ENCODE peak calls at places on chromosomes 12 and 14, in four cellular contexts. One of them, this sample, is unnamed.

GRCh38 chr14:91545946-91546716 is 36.0 kb upstream of the PPP4R3A start:
- DNase-seq in AML-193: no peak
- DNase-seq in activated T-cell treated with anti-CD3 and anti-CD28 coated beads, Interleukin-2, amount 50 U/mL, for 1 hour: no peak
- DNase-seq in iPS-NIHi11: no peak
- DNase-seq in this sample: no peak

GRCh38 chr14:103995876-103996275 is 53.5 kb upstream of the RD3L start:
- DNase-seq in iPS-NIHi11: no peak
- DNase-seq in activated T-cell treated with anti-CD3 and anti-CD28 coated beads, Interleukin-2, amount 50 U/mL, for 1 hour: no peak
- DNase-seq in AML-193: no peak
- DNase-seq in this sample: no peak

GRCh38 chr14:88198441-88198840 is 124.6 kb downstream of the KCNK10 start:
- DNase-seq in activated T-cell treated with anti-CD3 and anti-CD28 coated beads, Interleukin-2, amount 50 U/mL, for 1 hour: no peak
- DNase-seq in AML-193: no peak
- DNase-seq in iPS-NIHi11: no peak
- DNase-seq in this sample: no peak

GRCh38 chr12:12901158-12901791 is 9.9 kb downstream of the GPRC5A start:
- DNase-seq in activated T-cell treated with anti-CD3 and anti-CD28 coated beads, Interleukin-2, amount 50 U/mL, for 1 hour: no peak
- DNase-seq in iPS-NIHi11: no peak
- DNase-seq in AML-193: no peak
- DNase-seq in this sample: no peak

GRCh38 chr12:54021432-54022013 is 6.7 kb upstream of the HOXC6 start:
- DNase-seq in iPS-NIHi11: no peak
- DNase-seq in AML-193: no peak
- DNase-seq in activated T-cell treated with anti-CD3 and anti-CD28 coated beads, Interleukin-2, amount 50 U/mL, for 1 hour: no peak
- DNase-seq in this sample: peak

GRCh38 chr12:114744696-114745095 is 60.7 kb upstream of the TBX3 start:
- DNase-seq in activated T-cell treated with anti-CD3 and anti-CD28 coated beads, Interleukin-2, amount 50 U/mL, for 1 hour: no peak
- DNase-seq in iPS-NIHi11: no peak
- DNase-seq in AML-193: no peak
- DNase-seq in this sample: no peak

GRCh38 chr14:61335049-61335448 is 13.7 kb downstream of the PRKCH start:
- DNase-seq in iPS-NIHi11: no peak
- DNase-seq in AML-193: no peak
- DNase-seq in activated T-cell treated with anti-CD3 and anti-CD28 coated beads, Interleukin-2, amount 50 U/mL, for 1 hour: no peak
- DNase-seq in this sample: no peak

GRCh38 chr12:15752780-15753179 is 36.4 kb downstream of the EPS8 start:
- DNase-seq in iPS-NIHi11: no peak
- DNase-seq in activated T-cell treated with anti-CD3 and anti-CD28 coated beads, Interleukin-2, amount 50 U/mL, for 1 hour: no peak
- DNase-seq in AML-193: no peak
- DNase-seq in this sample: no peak

GRCh38 chr12:124523071-124523470 is 44.3 kb downstream of the NCOR2 start:
- DNase-seq in activated T-cell treated with anti-CD3 and anti-CD28 coated beads, Interleukin-2, amount 50 U/mL, for 1 hour: no peak
- DNase-seq in iPS-NIHi11: no peak
- DNase-seq in AML-193: no peak
- DNase-seq in this sample: no peak

GRCh38 chr14:66645716-66646115 is 137.8 kb downstream of the GPHN start:
- DNase-seq in activated T-cell treated with anti-CD3 and anti-CD28 coated beads, Interleukin-2, amount 50 U/mL, for 1 hour: no peak
- DNase-seq in iPS-NIHi11: no peak
- DNase-seq in AML-193: no peak
- DNase-seq in this sample: no peak

GRCh38 chr12:38653650-38654049 is 251.7 kb downstream of the CPNE8 start:
- DNase-seq in activated T-cell treated with anti-CD3 and anti-CD28 coated beads, Interleukin-2, amount 50 U/mL, for 1 hour: no peak
- DNase-seq in iPS-NIHi11: no peak
- DNase-seq in AML-193: no peak
- DNase-seq in this sample: no peak

GRCh38 chr12:13205809-13206559 is 9.5 kb downstream of the EMP1 start:
- DNase-seq in AML-193: peak
- DNase-seq in iPS-NIHi11: no peak
- DNase-seq in activated T-cell treated with anti-CD3 and anti-CD28 coated beads, Interleukin-2, amount 50 U/mL, for 1 hour: no peak
- DNase-seq in this sample: no peak

GRCh38 chr14:61648377-61648776 is 46.9 kb upstream of the HIF1A start:
- DNase-seq in iPS-NIHi11: no peak
- DNase-seq in activated T-cell treated with anti-CD3 and anti-CD28 coated beads, Interleukin-2, amount 50 U/mL, for 1 hour: no peak
- DNase-seq in AML-193: no peak
- DNase-seq in this sample: no peak

GRCh38 chr12:176321-177181 is 37.4 kb downstream of the SLC6A12 start:
- DNase-seq in AML-193: no peak
- DNase-seq in activated T-cell treated with anti-CD3 and anti-CD28 coated beads, Interleukin-2, amount 50 U/mL, for 1 hour: no peak
- DNase-seq in iPS-NIHi11: no peak
- DNase-seq in this sample: no peak

GRCh38 chr12:32051511-32052299 is 54.9 kb upstream of the BICD1 start:
- DNase-seq in activated T-cell treated with anti-CD3 and anti-CD28 coated beads, Interleukin-2, amount 50 U/mL, for 1 hour: no peak
- DNase-seq in AML-193: peak
- DNase-seq in iPS-NIHi11: no peak
- DNase-seq in this sample: no peak

GRCh38 chr14:99753225-99754140 is 39.7 kb upstream of the EML1 start:
- DNase-seq in activated T-cell treated with anti-CD3 and anti-CD28 coated beads, Interleukin-2, amount 50 U/mL, for 1 hour: no peak
- DNase-seq in AML-193: no peak
- DNase-seq in iPS-NIHi11: peak
- DNase-seq in this sample: peak

GRCh38 chr12:49038291-49038955 is 19.8 kb upstream of the PRKAG1 start:
- DNase-seq in iPS-NIHi11: no peak
- DNase-seq in AML-193: no peak
- DNase-seq in activated T-cell treated with anti-CD3 and anti-CD28 coated beads, Interleukin-2, amount 50 U/mL, for 1 hour: no peak
- DNase-seq in this sample: no peak

GRCh38 chr12:106901276-106901675 is 54.4 kb upstream of the TMEM263 start:
- DNase-seq in iPS-NIHi11: no peak
- DNase-seq in activated T-cell treated with anti-CD3 and anti-CD28 coated beads, Interleukin-2, amount 50 U/mL, for 1 hour: no peak
- DNase-seq in AML-193: no peak
- DNase-seq in this sample: no peak

GRCh38 chr14:60775296-60775695 is 40.7 kb downstream of the MNAT1 start:
- DNase-seq in iPS-NIHi11: no peak
- DNase-seq in AML-193: no peak
- DNase-seq in activated T-cell treated with anti-CD3 and anti-CD28 coated beads, Interleukin-2, amount 50 U/mL, for 1 hour: no peak
- DNase-seq in this sample: no peak

GRCh38 chr12:45674583-45674982 is 54.9 kb upstream of the ARID2 start:
- DNase-seq in activated T-cell treated with anti-CD3 and anti-CD28 coated beads, Interleukin-2, amount 50 U/mL, for 1 hour: no peak
- DNase-seq in AML-193: no peak
- DNase-seq in iPS-NIHi11: peak
- DNase-seq in this sample: no peak

GRCh38 chr12:97027482-97027881 is 120.4 kb downstream of the NEDD1 start:
- DNase-seq in AML-193: no peak
- DNase-seq in iPS-NIHi11: no peak
- DNase-seq in activated T-cell treated with anti-CD3 and anti-CD28 coated beads, Interleukin-2, amount 50 U/mL, for 1 hour: no peak
- DNase-seq in this sample: no peak

GRCh38 chr14:77086017-77086727 is 11.9 kb upstream of the CIPC start:
- DNase-seq in AML-193: no peak
- DNase-seq in activated T-cell treated with anti-CD3 and anti-CD28 coated beads, Interleukin-2, amount 50 U/mL, for 1 hour: no peak
- DNase-seq in iPS-NIHi11: no peak
- DNase-seq in this sample: no peak

GRCh38 chr14:59318908-59319307 is 130.4 kb downstream of the DAAM1 start:
- DNase-seq in activated T-cell treated with anti-CD3 and anti-CD28 coated beads, Interleukin-2, amount 50 U/mL, for 1 hour: no peak
- DNase-seq in AML-193: no peak
- DNase-seq in iPS-NIHi11: no peak
- DNase-seq in this sample: no peak

GRCh38 chr14:78567343-78567742 is 397.2 kb downstream of the NRXN3 start:
- DNase-seq in AML-193: no peak
- DNase-seq in activated T-cell treated with anti-CD3 and anti-CD28 coated beads, Interleukin-2, amount 50 U/mL, for 1 hour: no peak
- DNase-seq in iPS-NIHi11: no peak
- DNase-seq in this sample: no peak

GRCh38 chr12:65534105-65534841 is 255.8 kb downstream of the MSRB3 start:
- DNase-seq in activated T-cell treated with anti-CD3 and anti-CD28 coated beads, Interleukin-2, amount 50 U/mL, for 1 hour: no peak
- DNase-seq in AML-193: no peak
- DNase-seq in iPS-NIHi11: no peak
- DNase-seq in this sample: no peak

This sample was measured in WTC11.